ENCODE peak calls at places on chromosomes 3 and 15, in ten cellular contexts. R is H54; U is SHP77; N is NCI-H2081; X is NCI-H2029 treated with DMSO at 0.1 percent for 48 hours; F is adipocyte; W is activated naive CD4-positive, alpha-beta T cell; H is M059J; J is stimulated activated CD4-positive, alpha-beta T cell treated with anti-CD3 and anti-CD28 coated beads, Interleukin-12 subunit alpha, Interleukin-12 subunit beta, amount 100 ng/mL, for 4 hours; Q is iPS-NIHi11. V is an unnamed sample.

GRCh38 chr3:101796076-101796475 is 17.1 kb downstream of the NXPE3 start:
- DNase-seq in N (no peak), U (no peak), X (no peak), W (no peak), H (peak; percentile 57), F (no peak), Q (no peak), R (no peak), J (no peak), V (no peak)

GRCh38 chr3:50068134-50068533 is 20.6 kb upstream of the RBM5 start:
- DNase-seq in R (no peak), W (no peak), U (no peak), N (no peak), X (no peak), Q (no peak), F (peak; percentile 70), H (peak; percentile 71), J (no peak), V (no peak)

GRCh38 chr3:72951259-72951722 is 45.3 kb upstream of the PPP4R2 start:
- DNase-seq in F (peak; percentile 17), R (no peak), X (no peak), J (no peak), U (no peak), Q (no peak), H (peak; percentile 16), W (no peak), N (no peak), V (no peak)

GRCh38 chr3:49552087-49552486 is 2.2 kb upstream of the BSN start:
- DNase-seq in H (no peak), J (no peak), N (no peak), U (no peak), X (no peak), Q (no peak), W (no peak), R (no peak), F (no peak), V (no peak)

GRCh38 chr3:167892204-167892603 is 156.7 kb downstream of the SERPINI1 start:
- DNase-seq in F (no peak), H (no peak), X (no peak), N (no peak), J (no peak), R (no peak), W (no peak), U (no peak), Q (no peak), V (no peak)

GRCh38 chr3:32384938-32385337 is 6.7 kb upstream of the CMTM7 start:
- DNase-seq in H (peak; percentile 33), J (no peak), X (no peak), U (no peak), W (no peak), F (no peak), Q (no peak), N (no peak), R (no peak), V (no peak)

GRCh38 chr15:34154725-34155204 is 52.9 kb downstream of the PGBD4 start:
- DNase-seq in U (no peak), X (no peak), H (peak; percentile 56), W (no peak), F (no peak), N (no peak), Q (no peak), J (no peak), R (no peak), V (no peak)

GRCh38 chr3:71771126-71771525 is 13.8 kb downstream of the PROK2 start:
- DNase-seq in J (no peak), X (no peak), H (no peak), Q (no peak), U (no peak), W (no peak), N (no peak), F (no peak), R (no peak), V (no peak)

GRCh38 chr3:57815034-57815433 is 58.9 kb downstream of the SLMAP start:
- DNase-seq in X (no peak), N (no peak), Q (no peak), U (no peak), J (no peak), R (no peak), W (no peak), F (no peak), H (no peak), V (peak; percentile 44)

GRCh38 chr3:123330441-123330991 is 118.4 kb downstream of the ADCY5 start:
- DNase-seq in Q (no peak), N (no peak), R (no peak), F (no peak), X (peak; percentile 25), H (no peak), J (no peak), W (no peak), U (no peak), V (no peak)

GRCh38 chr15:80844011-80844732 is 65.0 kb downstream of the CEMIP start:
- DNase-seq in X (no peak), F (peak; percentile 67), U (no peak), H (peak; percentile 64), W (no peak), N (no peak), J (no peak), R (peak; percentile 18), Q (no peak), V (no peak)

GRCh38 chr3:50194903-50195500 is 3.6 kb downstream of the GNAT1 start:
- DNase-seq in F (peak; percentile 16), N (no peak), J (peak; percentile 24), U (no peak), H (no peak), R (peak; percentile 61), W (no peak), Q (peak; percentile 87), X (no peak), V (no peak)

GRCh38 chr3:128490650-128491070 is 2.3 kb downstream of the GATA2 start:
- DNase-seq in W (no peak), J (no peak), H (no peak), N (no peak), U (no peak), R (no peak), X (no peak), F (no peak), Q (no peak), V (no peak)

GRCh38 chr3:129688310-129688895 is 81.9 kb upstream of the PLXND1 start:
- DNase-seq in W (no peak), U (peak; percentile 76), N (peak; percentile 86), X (peak; percentile 33), H (peak; percentile 34), J (no peak), Q (peak; percentile 47), F (no peak), R (peak; percentile 13), V (no peak)

GRCh38 chr3:4825572-4826236 is 153.5 kb upstream of the BHLHE40 start:
- DNase-seq in N (no peak), F (no peak), J (no peak), R (no peak), X (no peak), Q (no peak), H (no peak), U (no peak), W (no peak), V (peak; percentile 41)

GRCh38 chr15:58369261-58369699 is 62.5 kb upstream of the LIPC start:
- DNase-seq in J (no peak), R (no peak), H (peak; percentile 13), N (no peak), X (peak; percentile 3), F (no peak), W (no peak), Q (no peak), U (no peak), V (no peak)

GRCh38 chr3:195907730-195908438 is 467 bp downstream of the TNK2 start:
- DNase-seq in H (peak; percentile 26), R (peak; percentile 57), U (no peak), W (no peak), Q (no peak), X (peak; percentile 62), F (no peak), N (peak; percentile 53), J (peak; percentile 36), V (peak; percentile 83)

GRCh38 chr15:57784081-57784488 is 77.6 kb downstream of the POLR2M start:
- DNase-seq in W (no peak), N (no peak), J (no peak), U (no peak), F (peak; percentile 79), R (no peak), H (peak; percentile 94), X (no peak), Q (no peak), V (no peak)

GRCh38 chr3:48446425-48447193 is at the start of gene ATRIP:
- DNase-seq in J (peak; percentile 85), H (peak; percentile 82), R (peak; percentile 84), Q (peak; percentile 96), U (peak; percentile 90), W (peak; percentile 53), F (peak; percentile 97), N (peak; percentile 79), X (peak; percentile 34), V (peak; percentile 79)